ENCODE peak calls at places on chromosomes 4 and X, in seven cellular contexts. N, M, U, B, H, X and E are unnamed samples.

GRCh38 chrX:155682834-155683233 is 70.1 kb upstream of the TMLHE start:
- DNase-seq in N (no peak), M (no peak), U (no peak), B (no peak), H (no peak), X (no peak), E (no peak)

GRCh38 chr4:149518471-149518870 is 297.2 kb downstream of the IQCM start:
- DNase-seq in N (no peak), M (no peak), U (no peak), B (no peak), H (no peak), X (no peak), E (no peak)

GRCh38 chr4:24930136-24930535 is 17.3 kb upstream of the CCDC149 start:
- DNase-seq in N (no peak), M (no peak), U (no peak), B (no peak), H (no peak), X (no peak), E (no peak)

GRCh38 chr4:103364066-103364465 is 165.9 kb upstream of the CENPE start:
- DNase-seq in N (no peak), M (no peak), U (no peak), B (no peak), H (no peak), X (no peak), E (no peak)

GRCh38 chr4:116878280-116878679 is 207.1 kb downstream of the TRAM1L1 start:
- DNase-seq in N (no peak), M (no peak), U (no peak), B (no peak), H (no peak), X (no peak), E (no peak)

GRCh38 chr4:97646997-97647396 is 496.3 kb downstream of the STPG2 start:
- DNase-seq in N (no peak), M (no peak), U (no peak), B (no peak), H (no peak), X (no peak), E (no peak)

GRCh38 chrX:103839404-103839803 is 7.3 kb upstream of the RAB9B start:
- DNase-seq in N (no peak), M (no peak), U (no peak), B (no peak), H (no peak), X (no peak), E (no peak)

GRCh38 chrX:118872102-118872566 is 48.5 kb downstream of the ZCCHC12 start:
- DNase-seq in N (no peak), M (peak; percentile 22), U (no peak), B (no peak), H (no peak), X (no peak), E (no peak)

GRCh38 chr4:139884438-139884837 is 218.8 kb downstream of the MGST2 start:
- DNase-seq in N (no peak), M (no peak), U (no peak), B (no peak), H (no peak), X (no peak), E (no peak)

GRCh38 chr4:49032440-49033161 is 46.5 kb downstream of the CWH43 start:
- DNase-seq in N (no peak), M (no peak), U (no peak), B (peak; percentile 44), H (peak; percentile 55), X (no peak), E (no peak)

GRCh38 chr4:154164931-154165839 is 326.4 kb downstream of the DCHS2 start:
- DNase-seq in N (no peak), M (peak; percentile 49), U (no peak), B (no peak), H (no peak), X (no peak), E (no peak)

DNA sequence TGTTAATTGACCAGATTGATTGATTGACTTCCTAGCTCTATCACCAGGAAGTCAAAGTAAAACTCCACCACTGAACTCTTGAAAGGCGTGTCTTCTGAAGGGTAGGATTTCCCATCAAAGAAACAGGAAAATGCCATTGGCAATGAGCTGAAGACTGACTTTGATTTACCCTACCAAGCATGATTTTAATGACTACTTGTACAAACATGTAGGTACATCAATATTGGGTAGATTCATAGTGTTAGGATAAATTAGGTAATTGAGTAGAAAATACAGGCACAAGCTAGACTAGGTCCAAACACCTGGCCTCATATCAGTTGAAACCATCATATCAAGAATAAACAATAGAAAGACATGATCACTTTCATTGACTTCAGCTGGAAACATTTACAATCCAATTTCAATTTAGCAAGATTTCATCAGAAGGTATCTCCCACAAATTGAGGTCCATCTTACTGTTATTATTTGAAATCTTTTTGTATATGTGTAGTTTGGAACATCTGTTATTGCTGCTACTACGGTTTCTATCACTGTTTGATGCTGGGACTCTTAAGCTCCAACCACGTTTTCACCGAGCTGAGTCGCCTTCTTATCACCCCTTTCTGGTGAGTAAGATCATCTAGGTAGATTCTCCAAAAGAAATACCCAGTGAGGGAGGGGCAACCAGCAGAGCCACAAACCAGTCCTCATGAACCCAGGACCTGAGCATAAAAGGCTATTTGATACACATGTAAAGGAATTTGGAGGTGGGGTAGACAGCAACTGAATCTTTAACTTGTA is 53.4 kb upstream of the ATXN3L start:
- DNase-seq in N (no peak), M (no peak), U (no peak), B (no peak), H (no peak), X (no peak), E (no peak)
- H3K4me1 ChIP-seq in N (no peaks in the 10 kb centered on the region), M (no peaks in the 10 kb centered on the region), U (peaks cover 3% of the 10 kb centered on the region), B (peaks cover 6% of the 10 kb centered on the region), H (no peaks in the 10 kb centered on the region), X (no peaks in the 10 kb centered on the region), E (no peaks in the 10 kb centered on the region)

GRCh38 chr4:10173754-10174749 is 57.5 kb upstream of the WDR1 start:
- DNase-seq in N (no peak), M (no peak), U (no peak), B (no peak), H (no peak), X (peak; percentile 74), E (no peak)

GRCh38 chr4:10172278-10173038 is 55.9 kb upstream of the WDR1 start:
- DNase-seq in N (no peak), M (no peak), U (no peak), B (peak; percentile 27), H (no peak), X (no peak), E (no peak)

GRCh38 chr4:10171055-10171454 is 54.5 kb upstream of the WDR1 start:
- DNase-seq in N (no peak), M (no peak), U (no peak), B (peak; percentile 39), H (no peak), X (no peak), E (no peak)

GRCh38 chr4:10175626-10176025 is 59.0 kb upstream of the WDR1 start:
- DNase-seq in N (no peak), M (no peak), U (no peak), B (no peak), H (no peak), X (no peak), E (no peak)

DNA sequence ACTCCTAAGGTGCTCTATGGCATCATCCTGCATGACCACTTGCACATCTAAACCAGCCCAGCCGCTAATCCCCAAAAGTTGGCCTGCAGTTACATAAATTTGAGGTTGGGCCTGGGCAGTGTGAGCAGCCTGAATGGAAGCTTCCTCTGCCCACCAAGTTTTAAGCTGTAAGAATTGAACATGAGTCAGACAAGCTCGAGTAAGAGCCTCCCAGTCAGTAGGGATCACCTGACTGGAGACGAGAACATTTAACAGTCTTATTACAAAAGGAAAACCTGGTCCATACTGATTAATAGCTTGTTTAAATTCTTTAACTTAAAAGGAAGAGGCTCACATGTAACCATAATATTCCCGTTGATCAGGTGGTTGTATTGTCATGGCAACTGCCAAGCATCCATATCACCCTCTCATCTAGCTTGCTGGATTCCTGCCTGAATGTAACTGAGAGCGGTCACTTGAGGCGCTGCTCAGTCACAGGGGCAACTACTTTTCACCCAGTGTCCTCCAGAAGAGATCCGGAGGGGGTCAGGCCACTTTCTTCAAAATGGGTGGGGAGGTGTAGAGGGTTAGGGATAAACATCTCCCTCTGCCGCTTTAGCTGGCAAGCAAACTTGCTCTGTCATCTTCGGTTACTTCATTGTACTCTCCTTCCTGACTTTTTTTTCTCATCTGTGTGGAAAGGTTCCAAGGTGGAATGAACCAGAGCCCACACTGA is 56.6 kb upstream of the WDR1 start:
- DNase-seq in N (no peak), M (no peak), U (no peak), B (peak; percentile 88), H (peak; percentile 60), X (no peak), E (no peak)
- H3K27ac ChIP-seq in N (peak overlapping the region; percentile 81), M (no peak overlapping the region), U (no peak overlapping the region), B (peak overlapping the region; percentile 93), H (no peak overlapping the region), X (peak overlapping the region; percentile 25), E (no peak overlapping the region)

GRCh38 chrX:49053223-49054072 is 5.4 kb upstream of the CCDC120 start:
- DNase-seq in N (peak; percentile 37), M (no peak), U (peak; percentile 71), B (peak; percentile 74), H (peak; percentile 90), X (peak; percentile 71), E (peak; percentile 53)
- H3K36me3 ChIP-seq in N (no peaks in the 10 kb centered on the region), M (no peaks in the 10 kb centered on the region), U (no peaks in the 10 kb centered on the region), B (no peaks in the 10 kb centered on the region), H (no peaks in the 10 kb centered on the region), X (no peaks in the 10 kb centered on the region), E (no peaks in the 10 kb centered on the region)

GRCh38 chrX:1502241-1502640 is 34.7 kb downstream of the P2RY8 start:
- DNase-seq in N (no peak), M (no peak), U (no peak), B (no peak), H (no peak), X (no peak), E (no peak)
- H3K4me1 ChIP-seq in N (peaks cover 19% of the 10 kb centered on the region), M (no peaks in the 10 kb centered on the region), U (no peaks in the 10 kb centered on the region), B (peaks cover 6% of the 10 kb centered on the region), H (no peaks in the 10 kb centered on the region), X (no peaks in the 10 kb centered on the region), E (peaks cover 14% of the 10 kb centered on the region)

DNA sequence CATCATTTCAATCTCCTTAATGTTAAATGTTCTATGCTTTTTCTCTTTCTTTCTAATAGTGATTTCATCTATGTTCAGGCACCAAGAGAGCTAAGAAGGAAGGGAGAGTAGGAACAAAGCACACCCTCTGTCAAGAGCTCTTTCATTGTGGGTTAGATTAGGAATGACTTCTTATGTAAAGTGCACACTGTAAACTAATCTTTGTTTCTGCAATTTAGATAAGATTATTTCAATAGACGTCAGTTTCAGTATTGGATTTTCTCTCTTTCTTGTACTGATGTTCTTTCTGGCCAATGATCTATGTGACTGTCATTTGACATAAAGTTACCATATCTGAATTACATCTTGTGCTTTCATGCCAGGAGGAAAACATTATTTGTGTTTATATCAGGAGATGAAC is 48.2 kb downstream of the ATOH1 start:
- DNase-seq in N (no peak), M (no peak), U (no peak), B (no peak), H (no peak), X (no peak), E (no peak)
- H3K27ac ChIP-seq in N (no peak overlapping the region), M (no peak overlapping the region), U (no peak overlapping the region), B (no peak overlapping the region), H (no peak overlapping the region), X (no peak overlapping the region), E (no peak overlapping the region)

GRCh38 chr4:15065516-15065915 is 63.2 kb downstream of the CPEB2 start:
- DNase-seq in N (no peak), M (no peak), U (no peak), B (no peak), H (no peak), X (no peak), E (no peak)
- H3K36me3 ChIP-seq in N (peaks cover 5% of the 10 kb centered on the region), M (peaks cover 37% of the 10 kb centered on the region), U (no peaks in the 10 kb centered on the region), B (peaks cover 13% of the 10 kb centered on the region), H (peaks cover 26% of the 10 kb centered on the region), X (peaks cover 67% of the 10 kb centered on the region), E (peaks cover 3% of the 10 kb centered on the region)